ENCODE peak calls at places on chromosomes 7 and 10, in seven cellular contexts. U is adrenal gland, Q is aorta, J is hepatocyte, K is thoracic aorta, I is tibial nerve, D is heart left ventricle. L is an unnamed sample.
A peak's percentile ranks its signal among the peaks of the same experiment; 100 is the strongest.

GRCh38 chr7:1531263-1531978 is 919 bp downstream of the MAFK start:
- DNase-seq in U (peak; percentile 50), Q (peak; percentile 76), J (peak; percentile 54), K (no peak), I (no peak), D (peak; percentile 78), L (no peak)

GRCh38 chr7:148622887-148623585 is 32.5 kb downstream of the C7orf33 start:
- DNase-seq in U (no peak), Q (no peak), J (no peak), K (no peak), I (no peak), D (no peak), L (peak; percentile 18)

GRCh38 chr10:48470115-48470892 is 134.6 kb downstream of the ARHGAP22 start:
- DNase-seq in U (no peak), Q (no peak), J (peak; percentile 72), K (no peak), I (no peak), D (no peak), L (no peak)

GRCh38 chr10:86411852-86412550 is 45.4 kb upstream of the GRID1 start:
- DNase-seq in U (no peak), Q (no peak), J (no peak), K (no peak), I (no peak), D (no peak), L (no peak)

GRCh38 chr10:28266449-28267224 is 36.2 kb downstream of the MPP7 start:
- DNase-seq in U (no peak), Q (no peak), J (no peak), K (no peak), I (no peak), D (no peak), L (no peak)

GRCh38 chr10:3563298-3563697 is 221.7 kb downstream of the KLF6 start:
- DNase-seq in U (no peak), Q (no peak), J (no peak), K (no peak), I (no peak), D (no peak), L (no peak)

GRCh38 chr10:103712146-103712545 is 143.2 kb downstream of the SH3PXD2A start:
- DNase-seq in U (no peak), Q (no peak), J (no peak), K (no peak), I (no peak), D (peak; percentile 36), L (no peak)

GRCh38 chr7:20116869-20117268 is 100.3 kb downstream of the MACC1 start:
- DNase-seq in U (no peak), Q (no peak), J (no peak), K (no peak), I (no peak), D (no peak), L (no peak)

GRCh38 chr7:568031-568680 is 48.5 kb upstream of the PDGFA start:
- DNase-seq in U (no peak), Q (no peak), J (no peak), K (no peak), I (no peak), D (no peak), L (no peak)

GRCh38 chr7:4245866-4246470 is 436.1 kb upstream of the FOXK1 start:
- DNase-seq in U (no peak), Q (no peak), J (no peak), K (no peak), I (no peak), D (no peak), L (no peak)

GRCh38 chr7:64999165-65000004 is 7.1 kb downstream of the ERV3-1 start:
- DNase-seq in U (peak; percentile 86), Q (no peak), J (peak; percentile 30), K (no peak), I (no peak), D (no peak), L (no peak)

GRCh38 chr7:137878333-137878961 is 31.7 kb upstream of the DGKI start:
- DNase-seq in U (no peak), Q (peak; percentile 91), J (peak; percentile 63), K (peak; percentile 19), I (no peak), D (peak; percentile 84), L (peak; percentile 71)

GRCh38 chr7:98921608-98922372 is 43.5 kb downstream of the TRRAP start:
- DNase-seq in U (no peak), Q (no peak), J (no peak), K (no peak), I (no peak), D (no peak), L (no peak)

GRCh38 chr10:126204320-126204719 is 184.0 kb downstream of the ADAM12 start:
- DNase-seq in U (no peak), Q (no peak), J (no peak), K (no peak), I (no peak), D (no peak), L (no peak)

GRCh38 chr10:78579995-78580394 is 488.8 kb upstream of the ZMIZ1 start:
- DNase-seq in U (peak; percentile 81), Q (peak; percentile 63), J (no peak), K (no peak), I (no peak), D (peak; percentile 82), L (peak; percentile 12)

GRCh38 chr7:158044156-158044823 is 543.3 kb downstream of the PTPRN2 start:
- DNase-seq in U (no peak), Q (no peak), J (no peak), K (no peak), I (no peak), D (no peak), L (no peak)

GRCh38 chr7:8205572-8205971 is 56.4 kb downstream of the ICA1 start:
- DNase-seq in U (no peak), Q (no peak), J (no peak), K (no peak), I (no peak), D (no peak), L (no peak)

GRCh38 chr10:131230166-131230565 is 81.4 kb downstream of the TCERG1L start:
- DNase-seq in U (no peak), Q (peak; percentile 21), J (no peak), K (no peak), I (no peak), D (peak; percentile 35), L (no peak)
- H3K9me3 ChIP-seq in U (no peaks in the 10 kb centered on the region), Q (peaks cover 3% of the 10 kb centered on the region), J (no peaks in the 10 kb centered on the region), K (no peaks in the 10 kb centered on the region), I (no peaks in the 10 kb centered on the region), D (peaks cover 4% of the 10 kb centered on the region), L (no peaks in the 10 kb centered on the region)

GRCh38 chr10:5613481-5613880 is 52.9 kb downstream of the ASB13 start:
- DNase-seq in U (no peak), Q (peak; percentile 46), J (no peak), K (no peak), I (no peak), D (no peak), L (no peak)

GRCh38 chr10:5616046-5616445 is 50.3 kb downstream of the ASB13 start:
- DNase-seq in U (no peak), Q (peak; percentile 47), J (no peak), K (no peak), I (no peak), D (peak; percentile 51), L (no peak)

GRCh38 chr10:5615263-5615820 is 51.1 kb downstream of the ASB13 start:
- DNase-seq in U (no peak), Q (peak; percentile 35), J (no peak), K (no peak), I (no peak), D (no peak), L (no peak)

GRCh38 chr10:5611899-5612680 is 54.3 kb downstream of the ASB13 start:
- DNase-seq in U (no peak), Q (peak; percentile 37), J (no peak), K (no peak), I (no peak), D (no peak), L (no peak)

DNA sequence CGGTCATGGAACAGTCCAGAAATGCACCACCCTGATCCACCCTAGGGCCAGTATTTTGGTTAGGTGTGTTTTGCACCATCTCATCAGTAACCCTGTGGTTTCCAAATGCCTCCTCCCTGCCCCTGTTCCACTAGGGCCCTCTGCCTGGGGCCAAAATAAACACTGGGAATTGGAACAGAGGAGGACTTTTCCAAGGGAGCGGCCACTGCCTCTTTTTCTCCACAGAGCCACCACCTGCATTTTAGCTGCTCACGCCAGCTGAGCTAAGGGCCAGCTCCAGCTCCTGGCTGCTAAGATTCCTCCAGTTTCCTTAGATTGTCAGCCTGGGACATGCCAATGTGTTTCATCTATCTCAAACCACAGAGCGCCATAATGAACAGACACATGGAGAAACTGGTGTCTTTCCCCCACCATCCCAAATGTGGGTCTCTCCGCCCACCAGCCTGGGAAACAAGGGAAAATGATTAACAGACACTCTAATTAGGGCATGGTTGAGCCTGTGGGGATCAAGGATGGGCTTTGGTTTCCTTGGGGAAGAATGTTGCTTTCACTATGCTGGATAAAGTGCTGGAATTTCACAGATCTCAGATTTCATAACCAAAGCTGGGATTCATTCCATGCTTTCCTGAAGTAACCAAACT is 52.2 kb downstream of the ASB13 start:
- DNase-seq in U (no peak), Q (no peak), J (no peak), K (no peak), I (no peak), D (peak; percentile 48), L (no peak)
- H3K4me1 ChIP-seq in U (peaks cover 9% of the 10 kb centered on the region), Q (peaks cover 8% of the 10 kb centered on the region), J (peaks cover 40% of the 10 kb centered on the region), K (peaks cover 94% of the 10 kb centered on the region), I (peaks cover 10% of the 10 kb centered on the region), D (no peaks in the 10 kb centered on the region), L (no peaks in the 10 kb centered on the region)

DNA sequence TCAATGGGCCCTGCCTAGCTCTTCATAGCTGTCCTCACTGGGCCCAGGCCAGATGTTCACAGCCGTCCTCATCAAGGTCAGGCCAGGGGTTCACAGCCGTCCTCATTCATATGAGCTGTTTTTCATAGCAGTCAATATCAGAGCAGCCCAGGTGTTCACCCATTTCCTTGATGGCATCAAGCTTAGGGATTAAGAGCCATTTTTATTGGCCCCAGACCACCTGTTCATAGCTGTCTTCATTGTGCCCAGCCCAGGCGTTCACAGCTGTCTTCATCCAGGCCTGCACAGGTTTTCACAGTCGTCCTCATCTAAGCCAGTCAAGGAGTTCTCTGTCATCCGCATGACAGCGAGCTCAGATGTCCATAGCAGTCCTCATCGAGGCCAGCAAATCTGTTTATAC is 9.4 kb downstream of the FRG2B start:
- DNase-seq in U (no peak), Q (no peak), J (no peak), K (no peak), I (no peak), D (no peak), L (no peak)
- H3K9me3 ChIP-seq in U (no peaks in the 10 kb centered on the region), Q (peaks cover 2% of the 10 kb centered on the region), J (no peaks in the 10 kb centered on the region), K (no peaks in the 10 kb centered on the region), I (no peaks in the 10 kb centered on the region), D (peaks cover 10% of the 10 kb centered on the region), L (no peaks in the 10 kb centered on the region)

GRCh38 chr10:101195921-101196320 is 33.3 kb downstream of the LBX1 start:
- DNase-seq in U (no peak), Q (no peak), J (no peak), K (no peak), I (no peak), D (no peak), L (no peak)

GRCh38 chr10:101188942-101189341 is 40.3 kb downstream of the LBX1 start:
- DNase-seq in U (no peak), Q (no peak), J (no peak), K (no peak), I (no peak), D (no peak), L (no peak)

GRCh38 chr10:101189461-101190401 is 39.5 kb downstream of the LBX1 start:
- DNase-seq in U (no peak), Q (no peak), J (no peak), K (no peak), I (no peak), D (no peak), L (no peak)

DNA sequence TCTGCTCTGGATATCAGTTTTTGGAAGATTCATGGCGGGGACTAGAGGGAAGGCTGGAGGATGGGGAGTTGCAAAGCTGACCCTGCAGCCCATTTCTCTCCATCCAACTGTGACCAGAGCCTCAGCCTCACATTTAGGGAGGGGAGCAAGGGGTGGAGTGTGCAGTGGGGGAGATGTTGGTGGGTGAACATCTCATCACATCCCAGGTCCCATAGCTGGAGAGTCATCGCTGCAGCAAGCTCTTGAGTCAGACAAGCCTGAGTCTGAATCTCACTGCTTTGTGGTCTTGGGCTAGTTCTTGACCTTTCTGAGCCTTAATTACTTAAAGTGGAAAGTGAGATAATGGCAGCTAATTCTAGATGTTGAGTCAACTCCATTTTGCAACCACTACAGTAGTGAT is 36.1 kb downstream of the LBX1 start:
- DNase-seq in U (no peak), Q (no peak), J (no peak), K (no peak), I (no peak), D (no peak), L (no peak)
- H3K4me1 ChIP-seq in U (no peaks in the 10 kb centered on the region), Q (no peaks in the 10 kb centered on the region), J (no peaks in the 10 kb centered on the region), K (no peaks in the 10 kb centered on the region), I (no peaks in the 10 kb centered on the region), D (no peaks in the 10 kb centered on the region), L (no peaks in the 10 kb centered on the region)

L was measured in HAP-1.